ENCODE peak calls at places on chromosomes 4 and X, in nine cellular contexts. One of them, this sample, is unnamed. For H3K4me1 and H3K9me3, the result is how much of the 10 kb centered on the place peaks cover.

GRCh38 chrX:38426785-38427184 is 74.4 kb downstream of the OTC start:
- DNase-seq in neuronal stem cell: no peak
- DNase-seq in OCI-LY7: no peak
- DNase-seq in mesenchymal stem cell: no peak
- DNase-seq in tibial artery: no peak
- DNase-seq in A549: peak
- DNase-seq in thoracic aorta: no peak
- DNase-seq in fibroblast of lung: peak
- DNase-seq in neural progenitor cell: no peak
- DNase-seq in this sample: no peak

GRCh38 chr4:70183168-70183939 is 12.2 kb upstream of the ODAM start:
- DNase-seq in neuronal stem cell: peak
- DNase-seq in OCI-LY7: peak
- DNase-seq in mesenchymal stem cell: peak
- DNase-seq in tibial artery: no peak
- DNase-seq in A549: peak
- DNase-seq in thoracic aorta: no peak
- DNase-seq in fibroblast of lung: peak
- DNase-seq in neural progenitor cell: peak
- DNase-seq in this sample: no peak

GRCh38 chrX:9352243-9352642 is 112.6 kb upstream of the TBL1X start:
- DNase-seq in neuronal stem cell: no peak
- DNase-seq in OCI-LY7: peak
- DNase-seq in mesenchymal stem cell: no peak
- DNase-seq in tibial artery: no peak
- DNase-seq in A549: no peak
- DNase-seq in thoracic aorta: no peak
- DNase-seq in fibroblast of lung: no peak
- DNase-seq in neural progenitor cell: no peak
- DNase-seq in this sample: no peak

GRCh38 chrX:135112096-135112729 is 8.1 kb downstream of the ETDB start:
- DNase-seq in neuronal stem cell: no peak
- DNase-seq in OCI-LY7: peak
- DNase-seq in mesenchymal stem cell: peak
- DNase-seq in tibial artery: no peak
- DNase-seq in A549: peak
- DNase-seq in thoracic aorta: no peak
- DNase-seq in fibroblast of lung: peak
- DNase-seq in neural progenitor cell: peak
- DNase-seq in this sample: no peak

GRCh38 chr4:7655549-7656243 is 221.0 kb upstream of the PSAPL1 start:
- DNase-seq in neuronal stem cell: peak
- DNase-seq in OCI-LY7: no peak
- DNase-seq in mesenchymal stem cell: peak
- DNase-seq in tibial artery: no peak
- DNase-seq in A549: no peak
- DNase-seq in thoracic aorta: no peak
- DNase-seq in fibroblast of lung: peak
- DNase-seq in neural progenitor cell: no peak
- DNase-seq in this sample: no peak

GRCh38 chrX:139506318-139506717 is 24.2 kb upstream of the F9 start:
- DNase-seq in neuronal stem cell: no peak
- DNase-seq in OCI-LY7: no peak
- DNase-seq in mesenchymal stem cell: no peak
- DNase-seq in tibial artery: no peak
- DNase-seq in A549: no peak
- DNase-seq in thoracic aorta: no peak
- DNase-seq in fibroblast of lung: no peak
- DNase-seq in neural progenitor cell: no peak
- DNase-seq in this sample: no peak

GRCh38 chrX:1596676-1597344 is 5.4 kb downstream of the AKAP17A start:
- DNase-seq in neuronal stem cell: no peak
- DNase-seq in OCI-LY7: no peak
- DNase-seq in mesenchymal stem cell: no peak
- DNase-seq in tibial artery: no peak
- DNase-seq in A549: no peak
- DNase-seq in thoracic aorta: no peak
- DNase-seq in fibroblast of lung: no peak
- DNase-seq in neural progenitor cell: no peak
- DNase-seq in this sample: no peak

GRCh38 chrX:32987139-32987538 is 224.2 kb downstream of the DMD start:
- DNase-seq in neuronal stem cell: no peak
- DNase-seq in OCI-LY7: no peak
- DNase-seq in mesenchymal stem cell: no peak
- DNase-seq in tibial artery: no peak
- DNase-seq in A549: no peak
- DNase-seq in thoracic aorta: no peak
- DNase-seq in fibroblast of lung: no peak
- DNase-seq in neural progenitor cell: peak
- DNase-seq in this sample: no peak

GRCh38 chr4:66062044-66062443 is 391.8 kb upstream of the EPHA5 start:
- DNase-seq in neuronal stem cell: no peak
- DNase-seq in OCI-LY7: no peak
- DNase-seq in mesenchymal stem cell: peak
- DNase-seq in tibial artery: no peak
- DNase-seq in A549: no peak
- DNase-seq in thoracic aorta: no peak
- DNase-seq in fibroblast of lung: peak
- DNase-seq in neural progenitor cell: no peak
- DNase-seq in this sample: no peak

GRCh38 chr4:47705326-47705981 is 132.4 kb downstream of the CORIN start:
- DNase-seq in neuronal stem cell: no peak
- DNase-seq in OCI-LY7: peak
- DNase-seq in mesenchymal stem cell: peak
- DNase-seq in tibial artery: no peak
- DNase-seq in A549: peak
- DNase-seq in thoracic aorta: no peak
- DNase-seq in fibroblast of lung: peak
- DNase-seq in neural progenitor cell: peak
- DNase-seq in this sample: no peak

GRCh38 chr4:186298034-186298647 is 32.2 kb downstream of the F11 start:
- DNase-seq in neuronal stem cell: no peak
- DNase-seq in OCI-LY7: no peak
- DNase-seq in mesenchymal stem cell: no peak
- DNase-seq in tibial artery: no peak
- DNase-seq in A549: no peak
- DNase-seq in thoracic aorta: no peak
- DNase-seq in fibroblast of lung: no peak
- DNase-seq in neural progenitor cell: peak
- DNase-seq in this sample: no peak

GRCh38 chr4:84726356-84726755 is 143.4 kb downstream of the CDS1 start:
- DNase-seq in neuronal stem cell: no peak
- DNase-seq in OCI-LY7: no peak
- DNase-seq in mesenchymal stem cell: no peak
- DNase-seq in tibial artery: no peak
- DNase-seq in A549: no peak
- DNase-seq in thoracic aorta: no peak
- DNase-seq in fibroblast of lung: peak
- DNase-seq in neural progenitor cell: no peak
- DNase-seq in this sample: no peak

GRCh38 chrX:134880866-134881265 is 109.9 kb upstream of the SMIM10 start:
- DNase-seq in neuronal stem cell: no peak
- DNase-seq in OCI-LY7: no peak
- DNase-seq in mesenchymal stem cell: peak
- DNase-seq in tibial artery: no peak
- DNase-seq in A549: no peak
- DNase-seq in thoracic aorta: no peak
- DNase-seq in fibroblast of lung: peak
- DNase-seq in neural progenitor cell: no peak
- DNase-seq in this sample: no peak

GRCh38 chrX:124211312-124211942 is 121.0 kb upstream of the TEX13D start:
- DNase-seq in neuronal stem cell: no peak
- DNase-seq in OCI-LY7: peak
- DNase-seq in mesenchymal stem cell: peak
- DNase-seq in tibial artery: no peak
- DNase-seq in A549: peak
- DNase-seq in thoracic aorta: no peak
- DNase-seq in fibroblast of lung: no peak
- DNase-seq in neural progenitor cell: peak
- DNase-seq in this sample: peak

GRCh38 chr4:168781341-168781740 is 228.7 kb downstream of the CBR4 start:
- DNase-seq in neuronal stem cell: no peak
- DNase-seq in OCI-LY7: no peak
- DNase-seq in mesenchymal stem cell: no peak
- DNase-seq in tibial artery: no peak
- DNase-seq in A549: no peak
- DNase-seq in thoracic aorta: no peak
- DNase-seq in fibroblast of lung: no peak
- DNase-seq in neural progenitor cell: no peak
- DNase-seq in this sample: no peak

GRCh38 chr4:168773388-168774195 is 236.5 kb downstream of the CBR4 start:
- DNase-seq in neuronal stem cell: no peak
- DNase-seq in OCI-LY7: no peak
- DNase-seq in mesenchymal stem cell: no peak
- DNase-seq in tibial artery: peak
- DNase-seq in A549: no peak
- DNase-seq in thoracic aorta: no peak
- DNase-seq in fibroblast of lung: no peak
- DNase-seq in neural progenitor cell: no peak
- DNase-seq in this sample: no peak

GRCh38 chr4:168777277-168777965 is 232.6 kb downstream of the CBR4 start:
- DNase-seq in neuronal stem cell: no peak
- DNase-seq in OCI-LY7: no peak
- DNase-seq in mesenchymal stem cell: no peak
- DNase-seq in tibial artery: no peak
- DNase-seq in A549: no peak
- DNase-seq in thoracic aorta: no peak
- DNase-seq in fibroblast of lung: no peak
- DNase-seq in neural progenitor cell: no peak
- DNase-seq in this sample: no peak

GRCh38 chr4:168771251-168771650 is 238.8 kb downstream of the CBR4 start:
- DNase-seq in neuronal stem cell: no peak
- DNase-seq in OCI-LY7: no peak
- DNase-seq in mesenchymal stem cell: no peak
- DNase-seq in tibial artery: no peak
- DNase-seq in A549: no peak
- DNase-seq in thoracic aorta: no peak
- DNase-seq in fibroblast of lung: no peak
- DNase-seq in neural progenitor cell: no peak
- DNase-seq in this sample: no peak

DNA sequence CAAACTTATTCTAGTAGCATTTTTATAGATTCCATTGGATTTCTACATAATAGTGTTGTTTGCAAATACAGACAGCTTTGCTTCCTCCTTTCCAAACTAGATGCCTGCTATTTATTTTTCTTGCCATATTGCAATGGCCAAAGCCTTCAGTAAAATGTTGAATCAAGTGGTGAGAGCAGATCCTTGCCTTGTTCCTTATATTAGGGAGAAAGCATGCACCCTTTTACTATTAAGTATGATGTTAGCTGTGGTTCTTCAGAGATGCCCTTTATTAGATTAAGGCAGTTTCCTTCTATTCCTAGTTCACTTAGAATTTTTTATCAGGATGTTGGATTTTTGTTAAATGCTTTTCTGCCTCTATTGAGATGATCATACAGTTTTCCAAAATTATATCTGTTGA is 233.7 kb downstream of the CBR4 start:
- DNase-seq in neuronal stem cell: no peak
- DNase-seq in OCI-LY7: no peak
- DNase-seq in mesenchymal stem cell: no peak
- DNase-seq in tibial artery: no peak
- DNase-seq in A549: no peak
- DNase-seq in thoracic aorta: no peak
- DNase-seq in fibroblast of lung: no peak
- DNase-seq in neural progenitor cell: no peak
- DNase-seq in this sample: no peak
- H3K4me1 ChIP-seq in neuronal stem cell: under half
- H3K4me1 ChIP-seq in OCI-LY7: under half
- H3K4me1 ChIP-seq in mesenchymal stem cell: under half
- H3K4me1 ChIP-seq in tibial artery: under half
- H3K4me1 ChIP-seq in A549: under half
- H3K4me1 ChIP-seq in thoracic aorta: under half
- H3K4me1 ChIP-seq in fibroblast of lung: under half
- H3K4me1 ChIP-seq in neural progenitor cell: under half
- H3K4me1 ChIP-seq in this sample: under half

GRCh38 chrX:146363919-146364318 is 445.7 kb upstream of the CXorf51B start:
- DNase-seq in neuronal stem cell: no peak
- DNase-seq in OCI-LY7: no peak
- DNase-seq in mesenchymal stem cell: no peak
- DNase-seq in tibial artery: no peak
- DNase-seq in A549: no peak
- DNase-seq in thoracic aorta: no peak
- DNase-seq in fibroblast of lung: no peak
- DNase-seq in neural progenitor cell: no peak
- DNase-seq in this sample: no peak
- H3K9me3 ChIP-seq in neuronal stem cell: under half
- H3K9me3 ChIP-seq in OCI-LY7: under half
- H3K9me3 ChIP-seq in mesenchymal stem cell: under half
- H3K9me3 ChIP-seq in tibial artery: under half
- H3K9me3 ChIP-seq in A549: under half
- H3K9me3 ChIP-seq in thoracic aorta: under half
- H3K9me3 ChIP-seq in fibroblast of lung: under half
- H3K9me3 ChIP-seq in neural progenitor cell: under half
- H3K9me3 ChIP-seq in this sample: under half

GRCh38 chr4:76836860-76837564 is 60.9 kb downstream of the SOWAHB start:
- DNase-seq in neuronal stem cell: no peak
- DNase-seq in OCI-LY7: no peak
- DNase-seq in mesenchymal stem cell: peak
- DNase-seq in tibial artery: no peak
- DNase-seq in A549: no peak
- DNase-seq in thoracic aorta: no peak
- DNase-seq in fibroblast of lung: no peak
- DNase-seq in neural progenitor cell: no peak
- DNase-seq in this sample: no peak
- H3K4me1 ChIP-seq in neuronal stem cell: under half
- H3K4me1 ChIP-seq in OCI-LY7: under half
- H3K4me1 ChIP-seq in mesenchymal stem cell: under half
- H3K4me1 ChIP-seq in tibial artery: under half
- H3K4me1 ChIP-seq in A549: under half
- H3K4me1 ChIP-seq in thoracic aorta: under half
- H3K4me1 ChIP-seq in fibroblast of lung: under half
- H3K4me1 ChIP-seq in neural progenitor cell: under half
- H3K4me1 ChIP-seq in this sample: under half

GRCh38 chr4:174869334-174869733 is 40.3 kb upstream of the GLRA3 start:
- DNase-seq in neuronal stem cell: no peak
- DNase-seq in OCI-LY7: no peak
- DNase-seq in mesenchymal stem cell: no peak
- DNase-seq in tibial artery: no peak
- DNase-seq in A549: no peak
- DNase-seq in thoracic aorta: no peak
- DNase-seq in fibroblast of lung: no peak
- DNase-seq in neural progenitor cell: no peak
- DNase-seq in this sample: no peak

GRCh38 chr4:174873931-174874330 is 44.2 kb upstream of the ADAM29 start:
- DNase-seq in neuronal stem cell: peak
- DNase-seq in OCI-LY7: peak
- DNase-seq in mesenchymal stem cell: no peak
- DNase-seq in tibial artery: no peak
- DNase-seq in A549: peak
- DNase-seq in thoracic aorta: no peak
- DNase-seq in fibroblast of lung: no peak
- DNase-seq in neural progenitor cell: peak
- DNase-seq in this sample: no peak

GRCh38 chr4:174871407-174871806 is 42.4 kb upstream of the GLRA3 start:
- DNase-seq in neuronal stem cell: no peak
- DNase-seq in OCI-LY7: no peak
- DNase-seq in mesenchymal stem cell: no peak
- DNase-seq in tibial artery: no peak
- DNase-seq in A549: no peak
- DNase-seq in thoracic aorta: no peak
- DNase-seq in fibroblast of lung: no peak
- DNase-seq in neural progenitor cell: no peak
- DNase-seq in this sample: no peak

GRCh38 chr4:174867893-174868292 is 38.8 kb upstream of the GLRA3 start:
- DNase-seq in neuronal stem cell: no peak
- DNase-seq in OCI-LY7: no peak
- DNase-seq in mesenchymal stem cell: no peak
- DNase-seq in tibial artery: no peak
- DNase-seq in A549: peak
- DNase-seq in thoracic aorta: no peak
- DNase-seq in fibroblast of lung: no peak
- DNase-seq in neural progenitor cell: no peak
- DNase-seq in this sample: no peak

GRCh38 chr4:174870311-174870710 is 41.3 kb upstream of the GLRA3 start:
- DNase-seq in neuronal stem cell: no peak
- DNase-seq in OCI-LY7: no peak
- DNase-seq in mesenchymal stem cell: no peak
- DNase-seq in tibial artery: no peak
- DNase-seq in A549: no peak
- DNase-seq in thoracic aorta: no peak
- DNase-seq in fibroblast of lung: no peak
- DNase-seq in neural progenitor cell: no peak
- DNase-seq in this sample: no peak
- H3K9me3 ChIP-seq in neuronal stem cell: under half
- H3K9me3 ChIP-seq in OCI-LY7: under half
- H3K9me3 ChIP-seq in mesenchymal stem cell: under half
- H3K9me3 ChIP-seq in tibial artery: under half
- H3K9me3 ChIP-seq in A549: under half
- H3K9me3 ChIP-seq in thoracic aorta: under half
- H3K9me3 ChIP-seq in fibroblast of lung: under half
- H3K9me3 ChIP-seq in neural progenitor cell: under half
- H3K9me3 ChIP-seq in this sample: under half

This sample was measured in CD4-positive, CD25-positive, alpha-beta regulatory T cell.